ENCODE peak calls at places on chromosome 1, in six cellular contexts. One of them, this sample, is unnamed.

GRCh38 chr1:114209971-114210370 is 56.3 kb upstream of the SYT6 start:
- DNase-seq in HepG2: no peak
- DNase-seq in A549: no peak
- DNase-seq in K562: no peak
- DNase-seq in GM12878: no peak
- DNase-seq in endothelial cell of umbilical vein: no peak
- DNase-seq in this sample: no peak

GRCh38 chr1:225896937-225897549 is 8.1 kb upstream of the LEFTY1 start:
- DNase-seq in HepG2: peak
- DNase-seq in endothelial cell of umbilical vein: no peak
- DNase-seq in GM12878: peak
- DNase-seq in A549: peak
- DNase-seq in K562: no peak
- DNase-seq in this sample: no peak

GRCh38 chr1:30381266-30381665 is 342.1 kb downstream of the MATN1 start:
- DNase-seq in A549: no peak
- DNase-seq in K562: no peak
- DNase-seq in HepG2: no peak
- DNase-seq in GM12878: no peak
- DNase-seq in endothelial cell of umbilical vein: no peak
- DNase-seq in this sample: no peak

GRCh38 chr1:42164551-42165420 is at the start of gene GUCA2A:
- DNase-seq in endothelial cell of umbilical vein: no peak
- DNase-seq in K562: no peak
- DNase-seq in A549: no peak
- DNase-seq in GM12878: no peak
- DNase-seq in HepG2: no peak
- DNase-seq in this sample: no peak

GRCh38 chr1:22886211-22886610 is 86.5 kb downstream of the LACTBL1 start:
- DNase-seq in HepG2: no peak
- DNase-seq in endothelial cell of umbilical vein: no peak
- DNase-seq in K562: no peak
- DNase-seq in A549: no peak
- DNase-seq in GM12878: no peak
- DNase-seq in this sample: no peak

GRCh38 chr1:109901508-109902145 is 9.0 kb upstream of the CSF1 start:
- DNase-seq in GM12878: no peak
- DNase-seq in A549: no peak
- DNase-seq in endothelial cell of umbilical vein: no peak
- DNase-seq in K562: peak
- DNase-seq in HepG2: peak
- DNase-seq in this sample: no peak

GRCh38 chr1:178493301-178493741 is 3.4 kb downstream of the CLEC20A start:
- DNase-seq in HepG2: no peak
- DNase-seq in A549: no peak
- DNase-seq in endothelial cell of umbilical vein: no peak
- DNase-seq in GM12878: no peak
- DNase-seq in K562: no peak
- DNase-seq in this sample: no peak

GRCh38 chr1:163315773-163316374 is 5.9 kb upstream of the NUF2 start:
- DNase-seq in HepG2: peak
- DNase-seq in A549: peak
- DNase-seq in GM12878: no peak
- DNase-seq in K562: peak
- DNase-seq in endothelial cell of umbilical vein: peak
- DNase-seq in this sample: peak

GRCh38 chr1:235012436-235013210 is 116.0 kb downstream of the TOMM20 start:
- DNase-seq in HepG2: no peak
- DNase-seq in K562: no peak
- DNase-seq in A549: no peak
- DNase-seq in GM12878: no peak
- DNase-seq in endothelial cell of umbilical vein: peak
- DNase-seq in this sample: no peak

GRCh38 chr1:2523891-2524609 is 2.3 kb downstream of the PANK4 start:
- DNase-seq in endothelial cell of umbilical vein: no peak
- DNase-seq in HepG2: no peak
- DNase-seq in A549: no peak
- DNase-seq in GM12878: no peak
- DNase-seq in K562: no peak
- DNase-seq in this sample: no peak

GRCh38 chr1:10771789-10772188 is 24.7 kb downstream of the CASZ1 start:
- DNase-seq in HepG2: no peak
- DNase-seq in K562: no peak
- DNase-seq in A549: no peak
- DNase-seq in GM12878: no peak
- DNase-seq in endothelial cell of umbilical vein: no peak
- DNase-seq in this sample: no peak

GRCh38 chr1:231779081-231779480 is 152.5 kb downstream of the DISC1 start:
- DNase-seq in endothelial cell of umbilical vein: no peak
- DNase-seq in HepG2: no peak
- DNase-seq in A549: no peak
- DNase-seq in K562: no peak
- DNase-seq in GM12878: no peak
- DNase-seq in this sample: no peak

GRCh38 chr1:230735447-230735846 is 11.7 kb upstream of the CAPN9 start:
- DNase-seq in K562: no peak
- DNase-seq in endothelial cell of umbilical vein: no peak
- DNase-seq in HepG2: no peak
- DNase-seq in GM12878: no peak
- DNase-seq in A549: no peak
- DNase-seq in this sample: no peak

GRCh38 chr1:22639286-22639685 is 2.9 kb downstream of the C1QA start:
- DNase-seq in GM12878: no peak
- DNase-seq in HepG2: no peak
- DNase-seq in endothelial cell of umbilical vein: peak
- DNase-seq in K562: peak
- DNase-seq in A549: no peak
- DNase-seq in this sample: peak

GRCh38 chr1:94000531-94001282 is 91.5 kb upstream of the GCLM start:
- DNase-seq in GM12878: no peak
- DNase-seq in A549: no peak
- DNase-seq in HepG2: no peak
- DNase-seq in endothelial cell of umbilical vein: no peak
- DNase-seq in K562: peak
- DNase-seq in this sample: no peak

GRCh38 chr1:53359225-53359933 is 31.5 kb upstream of the LRP8 start:
- DNase-seq in K562: no peak
- DNase-seq in A549: no peak
- DNase-seq in endothelial cell of umbilical vein: no peak
- DNase-seq in GM12878: no peak
- DNase-seq in HepG2: no peak
- DNase-seq in this sample: no peak

GRCh38 chr1:19309123-19309813 is 2.7 kb downstream of the AKR7A2 start:
- DNase-seq in A549: no peak
- DNase-seq in endothelial cell of umbilical vein: no peak
- DNase-seq in K562: no peak
- DNase-seq in HepG2: no peak
- DNase-seq in GM12878: no peak
- DNase-seq in this sample: no peak

GRCh38 chr1:168386949-168387586 is 106.4 kb downstream of the TBX19 start:
- DNase-seq in endothelial cell of umbilical vein: no peak
- DNase-seq in A549: peak
- DNase-seq in K562: no peak
- DNase-seq in HepG2: no peak
- DNase-seq in GM12878: no peak
- DNase-seq in this sample: no peak

GRCh38 chr1:64497484-64497883 is 27.6 kb downstream of the CACHD1 start:
- DNase-seq in HepG2: no peak
- DNase-seq in K562: no peak
- DNase-seq in GM12878: no peak
- DNase-seq in endothelial cell of umbilical vein: peak
- DNase-seq in A549: no peak
- DNase-seq in this sample: no peak

GRCh38 chr1:85621430-85621829 is 40.9 kb downstream of the CCN1 start:
- DNase-seq in endothelial cell of umbilical vein: no peak
- DNase-seq in GM12878: no peak
- DNase-seq in K562: no peak
- DNase-seq in A549: no peak
- DNase-seq in HepG2: no peak
- DNase-seq in this sample: no peak

GRCh38 chr1:85616736-85617135 is 36.2 kb downstream of the CCN1 start:
- DNase-seq in A549: no peak
- DNase-seq in endothelial cell of umbilical vein: no peak
- DNase-seq in K562: no peak
- DNase-seq in HepG2: no peak
- DNase-seq in GM12878: no peak
- DNase-seq in this sample: no peak

GRCh38 chr1:85615536-85615935 is 35.0 kb downstream of the CCN1 start:
- DNase-seq in A549: no peak
- DNase-seq in endothelial cell of umbilical vein: no peak
- DNase-seq in GM12878: no peak
- DNase-seq in K562: no peak
- DNase-seq in HepG2: no peak
- DNase-seq in this sample: no peak

GRCh38 chr1:85616011-85616705 is 35.6 kb downstream of the CCN1 start:
- DNase-seq in endothelial cell of umbilical vein: no peak
- DNase-seq in K562: no peak
- DNase-seq in GM12878: no peak
- DNase-seq in A549: no peak
- DNase-seq in HepG2: no peak
- DNase-seq in this sample: no peak

GRCh38 chr1:85617582-85618237 is 37.1 kb downstream of the CCN1 start:
- DNase-seq in GM12878: no peak
- DNase-seq in endothelial cell of umbilical vein: no peak
- DNase-seq in A549: no peak
- DNase-seq in HepG2: no peak
- DNase-seq in K562: no peak
- DNase-seq in this sample: no peak
- TF ChIP-seq MYC in GM12878: no peak
- TF ChIP-seq MYC in endothelial cell of umbilical vein: no peak
- TF ChIP-seq MYC in A549: no peak
- TF ChIP-seq MYC in HepG2: no peak
- TF ChIP-seq MYC in K562: no peak
- TF ChIP-seq MYC in this sample: no peak

DNA sequence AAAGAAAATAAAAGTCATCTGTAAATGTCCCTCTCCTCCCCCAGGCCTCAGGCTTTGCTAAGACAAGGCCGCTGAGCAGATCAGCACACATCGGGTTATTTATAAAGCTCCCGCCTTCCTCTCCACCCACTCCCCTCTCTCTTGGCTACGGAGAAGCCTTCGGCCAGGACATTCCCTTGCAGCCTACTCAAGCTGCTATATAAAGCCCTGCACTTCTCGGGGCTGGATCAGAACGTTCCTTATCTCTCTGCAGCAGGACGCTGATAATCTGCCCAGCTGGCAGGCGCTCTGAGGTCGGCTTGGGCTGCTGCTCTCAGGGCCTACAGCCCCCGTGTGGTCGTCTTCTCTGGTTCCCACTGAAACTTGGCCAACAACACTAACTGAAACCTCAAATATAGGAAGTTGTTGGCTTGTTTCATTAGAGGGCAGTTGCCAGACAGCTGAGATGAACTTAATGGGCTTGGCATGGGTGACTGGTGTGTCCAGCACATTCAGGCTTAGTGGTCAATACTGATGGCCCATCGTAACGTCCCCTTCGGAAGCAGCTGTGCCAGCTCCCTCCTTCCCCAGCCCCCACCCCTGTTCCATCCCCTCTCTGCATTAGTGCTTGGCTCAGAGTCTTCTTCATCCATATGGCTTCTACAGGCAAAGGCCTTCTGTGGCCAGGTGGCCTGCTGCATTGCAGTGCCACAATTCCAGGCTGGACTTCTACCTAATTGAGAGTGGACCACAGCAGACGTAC is 64.6 kb downstream of the IER5 start:
- DNase-seq in HepG2: no peak
- DNase-seq in endothelial cell of umbilical vein: peak
- DNase-seq in GM12878: no peak
- DNase-seq in A549: no peak
- DNase-seq in K562: peak
- DNase-seq in this sample: peak
- TF ChIP-seq POLR2A in HepG2: no peak
- TF ChIP-seq POLR2A in endothelial cell of umbilical vein: no peak
- TF ChIP-seq POLR2A in GM12878: peak
- TF ChIP-seq POLR2A in A549: no peak
- TF ChIP-seq POLR2A in K562: no peak
- TF ChIP-seq POLR2A in this sample: no peak

DNA sequence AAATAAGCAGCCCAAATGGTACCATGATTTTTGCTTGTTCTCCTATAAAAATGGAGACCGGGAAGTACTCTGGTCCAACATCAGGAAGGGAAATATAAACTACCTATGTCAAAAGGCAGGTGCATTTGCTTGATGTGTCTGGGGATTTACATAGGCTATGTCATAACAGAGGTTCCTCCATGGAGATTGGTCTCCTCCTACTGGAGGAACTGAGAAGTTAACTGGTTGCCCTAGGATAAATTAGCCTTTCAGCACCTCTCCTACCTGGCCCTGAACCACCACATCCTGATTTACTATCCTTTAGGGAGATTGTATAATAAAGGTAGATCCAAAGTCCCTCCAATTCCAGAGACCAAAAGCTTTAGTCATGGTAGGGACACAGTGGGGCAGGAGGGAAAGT is 1109.3 kb upstream of the B3GALT2 start:
- DNase-seq in endothelial cell of umbilical vein: peak
- DNase-seq in K562: peak
- DNase-seq in A549: peak
- DNase-seq in GM12878: no peak
- DNase-seq in HepG2: peak
- DNase-seq in this sample: peak
- TF ChIP-seq MYC in endothelial cell of umbilical vein: no peak
- TF ChIP-seq MYC in K562: no peak
- TF ChIP-seq MYC in A549: no peak
- TF ChIP-seq MYC in GM12878: no peak
- TF ChIP-seq MYC in HepG2: no peak
- TF ChIP-seq MYC in this sample: no peak

GRCh38 chr1:183841950-183842816 is 37.3 kb downstream of the RGL1 start:
- DNase-seq in endothelial cell of umbilical vein: peak
- DNase-seq in A549: no peak
- DNase-seq in GM12878: peak
- DNase-seq in K562: no peak
- DNase-seq in HepG2: peak
- DNase-seq in this sample: no peak
- TF ChIP-seq POLR2A in endothelial cell of umbilical vein: no peak
- TF ChIP-seq POLR2A in A549: no peak
- TF ChIP-seq POLR2A in GM12878: peak
- TF ChIP-seq POLR2A in K562: no peak
- TF ChIP-seq POLR2A in HepG2: no peak
- TF ChIP-seq POLR2A in this sample: no peak

GRCh38 chr1:9766759-9767442 is 56.9 kb downstream of the CLSTN1 start:
- DNase-seq in endothelial cell of umbilical vein: no peak
- DNase-seq in A549: peak
- DNase-seq in K562: no peak
- DNase-seq in HepG2: no peak
- DNase-seq in GM12878: no peak
- DNase-seq in this sample: no peak
- TF ChIP-seq MYC in endothelial cell of umbilical vein: no peak
- TF ChIP-seq MYC in A549: no peak
- TF ChIP-seq MYC in K562: no peak
- TF ChIP-seq MYC in HepG2: no peak
- TF ChIP-seq MYC in GM12878: no peak
- TF ChIP-seq MYC in this sample: no peak

GRCh38 chr1:24140741-24141181 is 2.2 kb downstream of the IL22RA1 start:
- DNase-seq in HepG2: no peak
- DNase-seq in A549: no peak
- DNase-seq in GM12878: no peak
- DNase-seq in endothelial cell of umbilical vein: no peak
- DNase-seq in K562: no peak
- DNase-seq in this sample: no peak
- TF ChIP-seq POLR2A in HepG2: no peak
- TF ChIP-seq POLR2A in A549: no peak
- TF ChIP-seq POLR2A in GM12878: no peak
- TF ChIP-seq POLR2A in endothelial cell of umbilical vein: no peak
- TF ChIP-seq POLR2A in K562: no peak
- TF ChIP-seq POLR2A in this sample: no peak